ENCODE peak calls at places on chromosome 22, in seven cellular contexts. K is HFFc6, F is BJ, G is lower leg skin, R is fibroblast of pulmonary artery, N is foreskin fibroblast, P is GM13977. T is an unnamed sample.

GRCh38 chr22:21937041-21937820 is 15.4 kb downstream of the PPM1F start:
- DNase-seq in P (no peak), G (peak; percentile 73), N (peak; percentile 52), K (no peak), F (no peak), R (no peak), T (no peak)

GRCh38 chr22:42884616-42885375 is 27.7 kb upstream of the ARFGAP3 start:
- DNase-seq in F (no peak), P (no peak), R (no peak), G (no peak), K (no peak), N (no peak), T (no peak)

GRCh38 chr22:16563555-16564520 is 28.8 kb downstream of the CCT8L2 start:
- DNase-seq in P (no peak), R (no peak), N (no peak), G (no peak), F (no peak), K (no peak), T (no peak)

GRCh38 chr22:31036671-31037550 is 44.2 kb upstream of the SMTN start:
- DNase-seq in P (no peak), F (peak; percentile 83), G (no peak), R (no peak), K (peak; percentile 77), N (peak; percentile 76), T (no peak)

GRCh38 chr22:47372596-47373385 is 610.3 kb downstream of the TBC1D22A start:
- DNase-seq in P (no peak), N (no peak), K (no peak), F (no peak), G (no peak), R (no peak), T (peak; percentile 75)

GRCh38 chr22:42602470-42602869 is 12.2 kb downstream of the POLDIP3 start:
- DNase-seq in F (no peak), G (no peak), N (no peak), P (no peak), R (no peak), K (no peak), T (no peak)

GRCh38 chr22:19988331-19988808 is 28.3 kb downstream of the ARVCF start:
- DNase-seq in F (no peak), G (no peak), K (no peak), R (no peak), N (no peak), P (no peak), T (no peak)

GRCh38 chr22:47197735-47198500 is 435.5 kb downstream of the TBC1D22A start:
- DNase-seq in R (no peak), N (no peak), P (no peak), K (no peak), F (no peak), G (no peak), T (peak; percentile 75)

GRCh38 chr22:23898006-23898974 is 4.1 kb downstream of the MIF start:
- DNase-seq in N (no peak), R (no peak), K (no peak), F (no peak), P (no peak), G (no peak), T (no peak)

GRCh38 chr22:28243539-28243938 is 324.5 kb upstream of the PITPNB start:
- DNase-seq in P (no peak), N (no peak), R (peak; percentile 48), G (no peak), K (no peak), F (no peak), T (no peak)

GRCh38 chr22:17788528-17789378 is 14.5 kb upstream of the BID start:
- DNase-seq in K (no peak), R (no peak), N (no peak), F (no peak), G (no peak), P (no peak), T (no peak)

GRCh38 chr22:31048570-31048969 is 32.5 kb upstream of the SMTN start:
- DNase-seq in F (no peak), P (no peak), R (no peak), G (no peak), K (no peak), N (no peak), T (no peak)

GRCh38 chr22:19039448-19039780 is 82.8 kb downstream of the DGCR2 start:
- DNase-seq in N (no peak), K (no peak), P (no peak), F (no peak), G (no peak), R (no peak), T (no peak)

GRCh38 chr22:19688301-19689290 is 25.7 kb upstream of the SEPTIN5 start:
- DNase-seq in N (no peak), F (no peak), R (no peak), K (no peak), P (no peak), G (no peak), T (no peak)

GRCh38 chr22:31361743-31362142 is 15.6 kb upstream of the PATZ1 start:
- DNase-seq in P (peak; percentile 1), G (no peak), R (no peak), N (no peak), K (no peak), F (no peak), T (no peak)

GRCh38 chr22:18091478-18091877 is 13.7 kb downstream of the PEX26 start:
- DNase-seq in N (no peak), G (no peak), F (no peak), P (no peak), R (no peak), K (no peak), T (no peak)

GRCh38 chr22:22463855-22464540 is 44.5 kb downstream of the ZNF280B start:
- DNase-seq in R (peak; percentile 79), P (peak; percentile 42), G (peak; percentile 26), N (peak; percentile 83), F (no peak), K (peak; percentile 43), T (no peak)

GRCh38 chr22:41831828-41832552 is 915 bp upstream of the SREBF2 start:
- DNase-seq in N (no peak), R (no peak), K (no peak), P (no peak), G (no peak), F (no peak), T (no peak)

GRCh38 chr22:40407831-40408717 is 37.7 kb downstream of the SGSM3 start:
- DNase-seq in P (no peak), G (no peak), R (no peak), K (no peak), N (no peak), F (no peak), T (peak; percentile 82)

DNA sequence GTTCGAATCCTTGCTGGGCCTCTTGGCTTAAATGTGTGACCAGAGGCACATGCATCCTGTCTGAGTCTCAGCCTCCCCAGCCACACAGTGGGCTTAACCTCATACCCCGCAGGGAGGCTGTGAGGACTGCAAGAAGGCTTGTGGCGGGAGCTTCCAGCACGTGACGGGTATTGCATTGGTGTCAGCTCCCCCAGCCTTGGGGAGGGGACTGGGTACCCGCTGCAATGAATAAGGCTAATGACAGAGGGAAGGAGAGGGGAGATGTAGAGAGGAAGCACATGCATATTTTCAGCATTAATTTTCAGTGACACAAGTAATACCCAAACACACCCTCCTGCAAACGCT is 8.1 kb downstream of the RASD2 start:
- DNase-seq in F (no peak), K (no peak), N (no peak), R (no peak), P (no peak), G (no peak), T (no peak)
- TF ChIP-seq CTCF in F (no peak), K (no peak), N (no peak), R (no peak), P (no peak), G (no peak), T (no peak)

GRCh38 chr22:45704648-45705047 is 33.0 kb downstream of the ATXN10 start:
- DNase-seq in K (peak; percentile 8), G (no peak), N (peak; percentile 61), P (no peak), R (no peak), F (no peak), T (no peak)

GRCh38 chr22:45707605-45708004 is 36.0 kb downstream of the ATXN10 start:
- DNase-seq in F (no peak), G (no peak), R (no peak), K (no peak), P (no peak), N (no peak), T (no peak)

GRCh38 chr22:45709004-45709739 is 37.5 kb downstream of the ATXN10 start:
- DNase-seq in N (peak; percentile 90), G (no peak), F (peak; percentile 61), R (peak; percentile 54), K (peak; percentile 77), P (no peak), T (no peak)

GRCh38 chr22:45708145-45708544 is 36.5 kb downstream of the ATXN10 start:
- DNase-seq in N (no peak), K (no peak), P (no peak), F (no peak), R (no peak), G (no peak), T (no peak)

DNA sequence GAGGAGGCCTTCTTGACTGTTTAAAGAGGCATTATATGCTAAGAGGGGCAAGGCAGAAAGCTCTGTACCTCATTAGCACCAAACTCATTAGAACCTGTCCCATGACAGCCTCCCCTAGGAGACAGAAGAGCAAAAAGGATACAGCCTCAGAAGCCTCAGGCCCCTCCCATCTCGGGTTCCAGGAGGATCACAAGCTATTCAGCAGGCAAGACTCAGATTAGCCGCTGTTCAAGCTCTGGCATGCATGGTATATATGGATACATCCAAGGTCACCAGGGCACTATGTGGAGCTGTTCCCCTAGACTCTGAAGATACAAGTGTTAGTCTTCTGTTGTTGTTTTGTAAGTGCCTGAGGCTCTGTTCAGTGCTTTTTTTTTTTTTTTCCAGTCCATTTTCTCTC is 32.1 kb downstream of the ATXN10 start:
- DNase-seq in G (no peak), P (no peak), R (no peak), N (no peak), F (no peak), K (no peak), T (no peak)
- TF ChIP-seq CTCF in G (no peak), P (no peak), R (no peak), N (no peak), F (no peak), K (no peak), T (no peak)

GRCh38 chr22:38927033-38927789 is 30.2 kb upstream of the APOBEC3A start:
- DNase-seq in P (peak; percentile 65), G (peak; percentile 31), F (no peak), R (peak; percentile 39), K (peak; percentile 54), N (peak; percentile 80), T (peak; percentile 85)
- TF ChIP-seq CTCF in P (peak; percentile 88), G (no peak), F (peak; percentile 88), R (peak; percentile 56), K (peak; percentile 81), N (peak; percentile 69), T (peak; percentile 59)

DNA sequence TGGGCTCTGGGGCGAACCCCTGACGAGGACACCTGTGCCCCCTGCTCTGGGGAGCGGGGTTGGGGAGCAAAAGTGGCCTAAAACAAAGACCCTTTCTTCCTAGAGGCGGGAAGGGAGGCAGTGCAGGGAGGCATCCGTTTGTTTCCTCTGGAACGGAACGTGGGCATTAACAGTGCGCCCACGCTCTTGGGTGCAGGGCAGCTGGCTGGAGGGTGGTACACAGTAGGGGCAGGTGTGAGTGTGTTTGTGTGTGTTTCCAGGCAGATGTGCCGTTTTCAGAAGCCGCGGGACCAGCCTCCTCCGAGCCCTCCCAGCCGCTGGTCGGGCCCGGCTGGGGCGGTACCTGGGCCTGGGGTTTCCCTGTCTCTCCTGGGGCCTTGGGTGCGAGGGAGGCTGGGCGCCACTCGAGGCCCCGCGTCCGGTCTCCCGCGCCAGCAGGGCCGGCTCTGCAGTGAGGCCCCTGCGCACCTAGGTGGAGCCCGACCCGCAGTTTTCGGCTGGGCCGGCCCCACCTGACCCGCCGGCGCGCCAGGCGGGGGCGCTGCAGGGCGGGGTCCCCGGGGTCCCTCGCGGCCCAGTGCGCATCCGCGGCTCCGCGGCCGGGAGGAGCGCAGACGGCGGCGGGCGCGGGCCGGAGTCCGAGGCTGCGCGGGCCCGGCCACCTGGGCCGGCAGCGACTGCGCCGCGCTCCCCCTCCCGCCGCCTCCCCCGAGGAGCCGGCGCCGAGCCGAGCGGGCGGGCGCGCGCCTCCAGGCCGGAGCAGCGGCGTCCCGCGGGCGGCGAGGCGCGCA is 1252.7 kb downstream of the BRD1 start:
- DNase-seq in F (no peak), G (no peak), R (peak; percentile 3), P (no peak), K (no peak), N (peak; percentile 3), T (peak; percentile 92)
- TF ChIP-seq CTCF in F (peak; percentile 11), G (no peak), R (no peak), P (no peak), K (no peak), N (no peak), T (peak; percentile 74)